ENCODE peak calls at places on chromosomes 5 and 9, in four cellular contexts. L is HepG2, H is SK-N-SH, N is K562. X is an unnamed sample.

GRCh38 chr9:23643656-23644258 is 182.3 kb downstream of the ELAVL2 start:
- DNase-seq in L (no peak), H (no peak), N (no peak), X (no peak)

GRCh38 chr5:158351485-158352140 is 492.7 kb upstream of the CLINT1 start:
- DNase-seq in L (no peak), H (no peak), N (no peak), X (no peak)

GRCh38 chr5:34503379-34504346 is 152.5 kb upstream of the RAI14 start:
- DNase-seq in L (no peak), H (no peak), N (no peak), X (no peak)

GRCh38 chr5:154654484-154655375 is 100.4 kb upstream of the LARP1 start:
- DNase-seq in L (no peak), H (no peak), N (peak; percentile 32), X (no peak)

GRCh38 chr5:122493091-122493775 is 181.2 kb downstream of the SNCAIP start:
- DNase-seq in L (no peak), H (peak; percentile 83), N (peak; percentile 6), X (no peak)

GRCh38 chr5:71658916-71659661 is 60.0 kb upstream of the CARTPT start:
- DNase-seq in L (peak; percentile 31), H (no peak), N (peak; percentile 12), X (no peak)

GRCh38 chr5:139561655-139562451 is 714 bp downstream of the UBE2D2 start:
- DNase-seq in L (no peak), H (peak; percentile 83), N (peak; percentile 69), X (no peak)

GRCh38 chr5:157100140-157100679 is 8.6 kb downstream of the HAVCR2 start:
- DNase-seq in L (no peak), H (no peak), N (no peak), X (no peak)

GRCh38 chr9:123548749-123549545 is 192.9 kb downstream of the CRB2 start:
- DNase-seq in L (no peak), H (no peak), N (peak; percentile 27), X (no peak)

GRCh38 chr5:54514841-54515432 is 2.6 kb upstream of the SNX18 start:
- DNase-seq in L (no peak), H (no peak), N (no peak), X (no peak)

GRCh38 chr5:33233013-33233463 is 207.7 kb upstream of the TARS1 start:
- DNase-seq in L (no peak), H (no peak), N (no peak), X (no peak)
- TF ChIP-seq SIN3A in L (no peak), H (peak; percentile 32), N (no peak), X (no peak)

GRCh38 chr9:63817622-63818518 is 1467.1 kb downstream of the FOXD4L5 start:
- DNase-seq in L (peak; percentile 10), H (peak; percentile 47), N (peak; percentile 9), X (no peak)
- TF ChIP-seq ELF1 in L (no peak), H (no peak), N (no peak), X (no peak)

GRCh38 chr5:56607074-56607473 is 208.3 kb upstream of the MAP3K1 start:
- DNase-seq in L (no peak), H (no peak), N (no peak), X (no peak)
- TF ChIP-seq SIN3A in L (no peak), H (no peak), N (no peak), X (no peak)

GRCh38 chr9:126965541-126966428 is 51.2 kb downstream of the RALGPS1 start:
- DNase-seq in L (peak; percentile 30), H (peak; percentile 73), N (peak; percentile 29), X (peak; percentile 38)
- TF ChIP-seq ELF1 in L (no peak), H (no peak), N (no peak), X (no peak)

DNA sequence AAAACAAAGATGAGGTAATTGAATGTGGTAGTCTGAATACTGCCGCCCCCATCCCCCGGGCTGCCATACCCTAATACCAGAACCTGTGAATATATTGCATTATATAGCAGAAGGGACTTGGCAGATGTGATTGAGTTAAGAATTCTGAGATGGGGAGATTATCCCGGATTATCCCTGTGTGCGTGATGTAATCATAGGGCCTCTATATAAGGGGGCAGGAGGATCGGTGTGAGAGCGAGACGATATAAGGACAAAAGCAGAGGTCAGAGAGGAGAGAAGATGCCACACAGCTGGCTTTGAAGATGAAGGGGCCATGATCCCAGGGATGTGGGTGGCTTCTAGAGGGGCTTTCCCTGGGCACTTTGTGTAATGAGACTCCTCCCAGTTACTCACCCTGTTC is 101.7 kb upstream of the TLE1 start:
- DNase-seq in L (no peak), H (no peak), N (no peak), X (no peak)
- TF ChIP-seq SIN3A in L (no peak), H (no peak), N (no peak), X (no peak)

DNA sequence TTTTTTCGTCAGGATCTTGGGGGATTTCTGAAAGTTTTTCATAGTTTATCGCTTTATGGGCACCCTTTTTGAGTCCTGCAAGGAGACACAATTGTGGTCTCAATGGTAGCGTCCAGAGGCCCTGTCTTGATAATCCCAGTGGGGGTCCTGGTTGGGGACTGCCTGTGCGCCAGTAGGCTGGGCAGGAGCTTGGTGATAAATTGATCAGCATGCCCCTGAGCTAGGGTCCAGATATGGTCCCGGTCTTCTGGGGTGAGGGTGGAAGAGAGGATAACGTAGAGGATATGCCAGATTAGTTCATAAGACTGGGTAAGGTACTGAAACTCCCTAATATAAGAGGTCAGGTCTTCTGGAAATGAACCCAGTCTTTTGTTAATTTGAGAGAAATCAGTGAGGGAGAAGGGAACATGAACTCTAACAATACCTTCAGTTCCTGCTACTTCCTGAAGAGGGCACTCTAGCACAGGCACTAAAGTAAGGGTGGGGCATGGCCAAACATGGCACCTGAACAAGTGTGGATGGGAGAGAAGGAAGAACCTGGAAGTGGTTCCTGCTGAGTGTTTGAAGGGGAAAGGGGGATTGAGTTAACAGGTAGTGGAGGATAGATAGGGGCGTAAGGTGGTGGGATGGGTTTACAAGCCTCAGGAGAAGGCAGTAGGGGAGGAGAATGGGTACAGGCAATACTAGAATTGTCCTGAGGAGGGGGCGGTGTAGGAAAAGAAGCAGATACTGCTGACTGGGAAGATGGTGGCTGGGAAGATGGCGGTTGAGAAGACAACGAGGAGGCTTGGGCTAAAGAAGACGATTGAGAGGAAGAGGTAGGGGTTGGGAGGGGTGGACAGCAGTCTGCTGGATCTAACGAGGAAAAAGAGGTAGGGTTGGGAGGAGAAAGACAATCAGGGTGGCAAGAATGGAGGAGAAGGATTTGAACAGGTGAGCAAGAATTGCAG is 33.8 kb upstream of the ANXA2R start:
- DNase-seq in L (peak; percentile 49), H (peak; percentile 54), N (peak; percentile 72), X (peak; percentile 32)
- TF ChIP-seq ELF1 in L (no peak), H (no peak), N (no peak), X (no peak)

DNA sequence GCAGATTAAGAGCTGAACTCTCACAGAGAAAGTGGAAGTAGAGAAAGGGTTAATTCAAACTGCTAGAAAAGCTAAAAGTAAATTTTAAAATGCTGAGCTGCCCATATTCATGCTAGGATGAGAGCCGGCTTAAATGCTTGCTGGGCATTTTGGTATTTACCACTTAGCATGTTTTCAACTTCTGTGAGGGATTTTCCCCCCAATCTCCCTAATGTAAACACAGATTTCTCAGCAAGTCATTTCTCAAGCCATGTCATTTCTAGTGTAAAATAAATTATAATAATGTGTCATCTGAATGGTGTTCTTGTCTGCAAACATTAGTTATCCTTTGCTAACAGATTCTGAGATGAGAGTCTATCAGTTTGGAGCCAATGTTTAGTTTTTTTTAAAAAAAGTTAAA is 22.3 kb downstream of the RPS23 start:
- DNase-seq in L (no peak), H (no peak), N (no peak), X (no peak)
- TF ChIP-seq SIN3A in L (no peak), H (no peak), N (no peak), X (no peak)

DNA sequence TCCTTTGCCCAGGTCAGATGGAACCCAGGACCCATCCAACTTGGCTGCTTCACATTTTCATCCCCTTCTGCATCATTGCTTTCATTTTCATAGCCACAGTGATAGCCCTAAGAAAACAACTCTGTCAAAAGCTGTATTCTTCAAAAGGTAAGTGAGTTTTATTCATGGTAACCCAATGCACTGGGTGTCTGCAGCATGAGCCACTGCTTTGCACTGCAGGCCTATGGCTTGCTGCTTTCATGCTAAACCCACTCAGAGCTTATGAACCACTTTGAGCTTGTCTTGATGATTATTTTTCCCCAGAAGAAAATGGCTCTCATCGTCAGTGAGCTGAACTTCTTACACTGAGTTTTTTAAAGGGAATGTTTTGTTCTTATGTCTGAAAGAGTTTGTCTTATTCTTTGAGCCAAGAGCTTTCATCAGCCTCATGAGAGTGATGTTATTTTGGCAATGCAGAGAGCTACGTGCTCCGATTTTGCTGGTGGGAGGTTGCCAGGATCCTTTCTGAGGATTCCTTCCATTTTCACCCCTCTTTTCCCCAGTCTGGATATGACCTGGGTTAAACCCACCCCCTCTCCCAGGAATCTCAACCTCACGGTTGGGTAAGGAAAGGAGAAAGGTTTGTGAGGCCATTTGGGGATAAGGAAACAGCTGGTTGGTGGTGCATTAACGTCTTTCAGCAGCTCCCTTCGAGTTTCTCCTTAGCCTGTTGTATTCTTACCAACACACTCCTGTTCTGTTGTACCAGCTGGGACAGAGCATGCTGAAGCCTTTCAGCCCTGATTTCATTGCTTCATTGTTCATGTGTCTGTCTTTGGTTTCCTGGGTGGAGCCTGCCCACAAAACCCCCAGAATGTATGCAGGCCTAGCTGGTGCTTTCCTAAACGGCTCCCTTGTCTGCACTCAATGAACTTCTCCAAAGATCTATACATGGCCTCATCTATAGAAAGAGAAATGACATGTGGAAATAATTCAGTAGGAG is 47.6 kb downstream of the PDCD1LG2 start:
- DNase-seq in L (no peak), H (no peak), N (no peak), X (no peak)
- TF ChIP-seq ELF1 in L (no peak), H (no peak), N (no peak), X (no peak)

DNA sequence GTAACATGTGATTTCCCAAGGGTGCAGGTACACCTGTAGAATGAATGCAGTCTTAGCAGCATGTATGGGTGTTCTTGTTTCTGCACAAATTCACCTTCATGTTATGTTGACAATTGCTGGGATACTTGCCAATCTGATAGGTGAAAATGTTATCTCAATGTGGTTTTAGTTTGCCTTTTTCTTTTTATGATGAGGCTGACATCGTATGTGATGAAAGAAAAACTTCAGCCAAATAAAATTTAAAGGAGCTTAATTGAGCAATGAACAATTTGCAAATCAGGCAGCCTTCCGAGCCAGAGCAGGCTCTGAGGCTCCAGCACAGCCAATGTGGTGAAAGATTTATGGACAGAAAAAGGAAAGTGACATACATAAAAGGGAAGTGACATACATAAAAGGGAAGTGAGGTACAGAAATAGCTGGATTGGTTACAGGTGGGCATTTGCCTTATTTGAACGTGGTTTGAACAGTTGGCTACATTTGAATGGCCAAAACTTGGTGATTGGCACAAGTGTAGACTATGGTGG is 10.5 kb downstream of the TAL2 start:
- DNase-seq in L (no peak), H (no peak), N (no peak), X (no peak)
- TF ChIP-seq SIN3A in L (no peak), H (no peak), N (no peak), X (no peak)